ENCODE peak calls at places on chromosomes 11 and 22, in four cellular contexts. One of them, this sample, is unnamed.

GRCh38 chr11:19499999-19500398 is 212.6 kb upstream of the NAV2 start:
- DNase-seq in H1: no peak
- DNase-seq in GM23338: no peak
- DNase-seq in spleen: no peak
- DNase-seq in this sample: no peak

GRCh38 chr11:117478126-117478856 is 150.6 kb downstream of the CEP164 start:
- DNase-seq in H1: no peak
- DNase-seq in GM23338: no peak
- DNase-seq in spleen: no peak
- DNase-seq in this sample: no peak

GRCh38 chr22:49814164-49814686 is 13.4 kb downstream of the BRD1 start:
- DNase-seq in H1: no peak
- DNase-seq in GM23338: no peak
- DNase-seq in spleen: no peak
- DNase-seq in this sample: no peak

GRCh38 chr22:48703265-48703941 is 1124.3 kb downstream of the BRD1 start:
- DNase-seq in H1: no peak
- DNase-seq in GM23338: no peak
- DNase-seq in spleen: peak
- DNase-seq in this sample: no peak

GRCh38 chr11:27514558-27514957 is 8.0 kb upstream of the LIN7C start:
- DNase-seq in H1: no peak
- DNase-seq in GM23338: no peak
- DNase-seq in spleen: no peak
- DNase-seq in this sample: no peak

GRCh38 chr22:35421121-35421520 is 21.2 kb downstream of the MCM5 start:
- DNase-seq in H1: no peak
- DNase-seq in GM23338: peak
- DNase-seq in spleen: no peak
- DNase-seq in this sample: no peak

GRCh38 chr22:50684501-50684900 is 11.9 kb downstream of the SHANK3 start:
- DNase-seq in H1: no peak
- DNase-seq in GM23338: no peak
- DNase-seq in spleen: peak
- DNase-seq in this sample: peak

GRCh38 chr11:6440906-6441358 is at the start of gene HPX:
- DNase-seq in H1: no peak
- DNase-seq in GM23338: no peak
- DNase-seq in spleen: no peak
- DNase-seq in this sample: no peak

GRCh38 chr11:1604181-1604580 is 4.1 kb downstream of the KRTAP5-3 start:
- DNase-seq in H1: no peak
- DNase-seq in GM23338: no peak
- DNase-seq in spleen: peak
- DNase-seq in this sample: no peak

GRCh38 chr11:70606248-70606950 is 208.1 kb downstream of the CTTN start:
- DNase-seq in H1: no peak
- DNase-seq in GM23338: no peak
- DNase-seq in spleen: no peak
- DNase-seq in this sample: no peak

GRCh38 chr22:24810043-24810749 is 4.2 kb downstream of the SGSM1 start:
- DNase-seq in H1: no peak
- DNase-seq in GM23338: peak
- DNase-seq in spleen: no peak
- DNase-seq in this sample: no peak

GRCh38 chr11:71114124-71114851 is 138.1 kb downstream of the SHANK2 start:
- DNase-seq in H1: no peak
- DNase-seq in GM23338: no peak
- DNase-seq in spleen: peak
- DNase-seq in this sample: no peak

GRCh38 chr11:46391186-46391577 is 394 bp downstream of the CHRM4 start:
- DNase-seq in H1: no peak
- DNase-seq in GM23338: no peak
- DNase-seq in spleen: no peak
- DNase-seq in this sample: no peak

GRCh38 chr11:76162336-76163288 is 43.7 kb downstream of the WNT11 start:
- DNase-seq in H1: no peak
- DNase-seq in GM23338: no peak
- DNase-seq in spleen: peak
- DNase-seq in this sample: no peak

GRCh38 chr22:47209077-47209514 is 446.6 kb downstream of the TBC1D22A start:
- DNase-seq in H1: no peak
- DNase-seq in GM23338: no peak
- DNase-seq in spleen: peak
- DNase-seq in this sample: no peak

GRCh38 chr11:66459138-66459778 is 7.4 kb upstream of the PELI3 start:
- DNase-seq in H1: no peak
- DNase-seq in GM23338: no peak
- DNase-seq in spleen: no peak
- DNase-seq in this sample: no peak

GRCh38 chr11:50073113-50074105 is 40.7 kb downstream of the OR4C45 start:
- DNase-seq in H1: no peak
- DNase-seq in GM23338: no peak
- DNase-seq in spleen: no peak
- DNase-seq in this sample: no peak

GRCh38 chr11:62917906-62918502 is 3.2 kb downstream of the CHRM1 start:
- DNase-seq in H1: no peak
- DNase-seq in GM23338: no peak
- DNase-seq in spleen: no peak
- DNase-seq in this sample: no peak

GRCh38 chr22:48750826-48751440 is 1076.7 kb downstream of the BRD1 start:
- DNase-seq in H1: no peak
- DNase-seq in GM23338: no peak
- DNase-seq in spleen: no peak
- DNase-seq in this sample: no peak

GRCh38 chr11:59899532-59899931 is 20.9 kb downstream of the OOSP3 start:
- DNase-seq in H1: no peak
- DNase-seq in GM23338: peak
- DNase-seq in spleen: no peak
- DNase-seq in this sample: no peak

GRCh38 chr22:27483095-27483798 is 318.3 kb downstream of the MN1 start:
- DNase-seq in H1: no peak
- DNase-seq in GM23338: no peak
- DNase-seq in spleen: no peak
- DNase-seq in this sample: no peak

GRCh38 chr11:128409476-128409875 is 177.9 kb downstream of the ETS1 start:
- DNase-seq in H1: no peak
- DNase-seq in GM23338: no peak
- DNase-seq in spleen: no peak
- DNase-seq in this sample: no peak

GRCh38 chr22:26502688-26503561 is 9.3 kb downstream of the TFIP11 start:
- DNase-seq in H1: no peak
- DNase-seq in GM23338: peak
- DNase-seq in spleen: peak
- DNase-seq in this sample: peak

GRCh38 chr22:49371325-49372110 is 456.2 kb downstream of the BRD1 start:
- DNase-seq in H1: no peak
- DNase-seq in GM23338: no peak
- DNase-seq in spleen: peak
- DNase-seq in this sample: no peak

GRCh38 chr11:8230178-8230859 is 33.4 kb downstream of the LMO1 start:
- DNase-seq in H1: no peak
- DNase-seq in GM23338: peak
- DNase-seq in spleen: peak
- DNase-seq in this sample: no peak

GRCh38 chr22:27761036-27761435 is 40.5 kb downstream of the MN1 start:
- DNase-seq in H1: no peak
- DNase-seq in GM23338: no peak
- DNase-seq in spleen: no peak
- DNase-seq in this sample: no peak

GRCh38 chr11:64372021-64372420 is 13.1 kb downstream of the RPS6KA4 start:
- DNase-seq in H1: no peak
- DNase-seq in GM23338: no peak
- DNase-seq in spleen: no peak
- DNase-seq in this sample: no peak

GRCh38 chr11:117597083-117597482 is 199.9 kb downstream of the DSCAML1 start:
- DNase-seq in H1: no peak
- DNase-seq in GM23338: peak
- DNase-seq in spleen: no peak
- DNase-seq in this sample: peak

GRCh38 chr11:12761029-12761428 is 86.8 kb downstream of the TEAD1 start:
- DNase-seq in H1: no peak
- DNase-seq in GM23338: no peak
- DNase-seq in spleen: no peak
- DNase-seq in this sample: no peak

GRCh38 chr22:43152001-43152354 is 619 bp downstream of the TSPO start:
- DNase-seq in H1: no peak
- DNase-seq in GM23338: peak
- DNase-seq in spleen: no peak
- DNase-seq in this sample: no peak

GRCh38 chr22:45877036-45877380 is 100.0 kb downstream of the WNT7B start:
- DNase-seq in H1: no peak
- DNase-seq in GM23338: no peak
- DNase-seq in spleen: no peak
- DNase-seq in this sample: no peak

GRCh38 chr22:44430716-44431115 is 67.3 kb downstream of the RTL6 start:
- DNase-seq in H1: no peak
- DNase-seq in GM23338: no peak
- DNase-seq in spleen: peak
- DNase-seq in this sample: no peak

GRCh38 chr11:118522571-118523072 is 4.7 kb upstream of the TTC36 start:
- DNase-seq in H1: no peak
- DNase-seq in GM23338: peak
- DNase-seq in spleen: no peak
- DNase-seq in this sample: no peak

GRCh38 chr11:94545641-94546470 is 2.1 kb downstream of the FUT4 start:
- DNase-seq in H1: no peak
- DNase-seq in GM23338: peak
- DNase-seq in spleen: no peak
- DNase-seq in this sample: no peak

GRCh38 chr22:31082606-31083376 is 1.7 kb downstream of the SMTN start:
- DNase-seq in H1: no peak
- DNase-seq in GM23338: peak
- DNase-seq in spleen: peak
- DNase-seq in this sample: peak

GRCh38 chr11:125950696-125951645 is 5.1 kb downstream of the VSIG10L2 start:
- DNase-seq in H1: no peak
- DNase-seq in GM23338: no peak
- DNase-seq in spleen: peak
- DNase-seq in this sample: no peak
- TF ChIP-seq POLR2AphosphoS5 in H1: no peak
- TF ChIP-seq POLR2AphosphoS5 in GM23338: no peak
- TF ChIP-seq POLR2AphosphoS5 in spleen: peak
- TF ChIP-seq POLR2AphosphoS5 in this sample: no peak

GRCh38 chr11:69526453-69526810 is 45.0 kb downstream of the LINC01488 start:
- DNase-seq in H1: no peak
- DNase-seq in GM23338: no peak
- DNase-seq in spleen: peak
- DNase-seq in this sample: no peak
- TF ChIP-seq POLR2AphosphoS5 in H1: no peak
- TF ChIP-seq POLR2AphosphoS5 in GM23338: no peak
- TF ChIP-seq POLR2AphosphoS5 in spleen: no peak
- TF ChIP-seq POLR2AphosphoS5 in this sample: no peak

GRCh38 chr22:40853961-40854360 is 2.5 kb downstream of the ST13 start:
- DNase-seq in H1: no peak
- DNase-seq in GM23338: no peak
- DNase-seq in spleen: no peak
- DNase-seq in this sample: no peak

GRCh38 chr22:40857309-40857851 is 432 bp downstream of the XPNPEP3 start:
- DNase-seq in H1: no peak
- DNase-seq in GM23338: no peak
- DNase-seq in spleen: no peak
- DNase-seq in this sample: no peak

GRCh38 chr22:40855104-40855959 is 1.1 kb downstream of the ST13 start:
- DNase-seq in H1: no peak
- DNase-seq in GM23338: no peak
- DNase-seq in spleen: no peak
- DNase-seq in this sample: no peak

GRCh38 chr22:40856513-40857308 is at the start of the genes ST13 and XPNPEP3:
- DNase-seq in H1: peak
- DNase-seq in GM23338: peak
- DNase-seq in spleen: peak
- DNase-seq in this sample: peak

GRCh38 chr22:40855960-40856512 is 403 bp downstream of the ST13 start:
- DNase-seq in H1: no peak
- DNase-seq in GM23338: peak
- DNase-seq in spleen: peak
- DNase-seq in this sample: peak
- TF ChIP-seq POLR2AphosphoS5 in H1: no peak
- TF ChIP-seq POLR2AphosphoS5 in GM23338: no peak
- TF ChIP-seq POLR2AphosphoS5 in spleen: no peak
- TF ChIP-seq POLR2AphosphoS5 in this sample: no peak

DNA sequence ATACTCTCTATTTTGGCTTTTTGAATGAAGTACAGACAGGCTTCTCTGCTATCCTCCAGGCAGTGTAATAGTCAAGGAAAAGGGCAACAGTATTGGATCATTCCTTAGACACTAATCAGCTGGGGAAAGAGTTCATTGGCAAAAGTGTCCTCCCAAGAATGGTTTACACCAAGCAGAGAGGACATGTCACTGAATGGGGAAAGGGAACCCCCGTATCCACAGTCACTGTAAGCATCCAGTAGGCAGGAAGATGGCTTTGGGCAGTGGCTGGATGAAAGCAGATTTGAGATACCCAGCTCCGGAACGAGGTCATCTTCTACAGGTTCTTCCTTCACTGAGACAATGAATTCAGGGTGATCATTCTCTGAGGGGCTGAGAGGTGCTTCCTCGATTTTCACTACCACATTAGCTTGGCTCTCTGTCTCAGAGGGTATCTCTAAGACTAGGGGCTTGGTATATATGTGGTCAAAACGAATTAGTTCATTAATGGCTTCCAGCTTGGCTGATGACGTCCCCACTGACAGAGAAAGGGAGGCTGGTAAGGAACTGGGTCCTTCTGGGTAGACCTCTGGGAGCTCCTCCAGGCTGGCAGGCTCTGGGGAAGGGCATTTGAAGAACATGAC is 5.2 kb downstream of the XBP1 start:
- DNase-seq in H1: no peak
- DNase-seq in GM23338: no peak
- DNase-seq in spleen: no peak
- DNase-seq in this sample: no peak
- TF ChIP-seq POLR2AphosphoS5 in H1: no peak
- TF ChIP-seq POLR2AphosphoS5 in GM23338: peak
- TF ChIP-seq POLR2AphosphoS5 in spleen: no peak
- TF ChIP-seq POLR2AphosphoS5 in this sample: no peak

This sample was measured in GM12891.